ENCODE peak calls at places on chromosomes 16 and 17, in five cellular contexts. Q is GM12878, G is K562, V is H1, F is HepG2. N is an unnamed sample.

GRCh38 chr16:27961296-27961620 is 102.3 kb downstream of the GSG1L start:
- DNase-seq in G (no peak), F (no peak), V (no peak), Q (no peak), N (no peak)

GRCh38 chr16:21950782-21951521 is 2.2 kb upstream of the UQCRC2 start:
- DNase-seq in V (no peak), G (peak; percentile 44), F (peak; percentile 54), Q (no peak), N (peak; percentile 36)

GRCh38 chr16:85138825-85139627 is 26.8 kb upstream of the CIBAR2 start:
- DNase-seq in Q (no peak), V (no peak), G (no peak), F (no peak), N (no peak)

GRCh38 chr17:7022791-7023571 is at the start of gene BCL6B:
- DNase-seq in V (peak; percentile 74), Q (no peak), F (no peak), G (no peak), N (no peak)

GRCh38 chr16:17921357-17921978 is 415.1 kb downstream of the NPIPA8 start:
- DNase-seq in Q (no peak), V (peak; percentile 73), G (peak; percentile 70), F (peak; percentile 64), N (peak; percentile 48)

GRCh38 chr16:47139561-47140185 is 4.1 kb downstream of the NETO2 start:
- DNase-seq in F (no peak), Q (no peak), V (no peak), G (no peak), N (no peak)

GRCh38 chr17:33469911-33470310 is 176.8 kb upstream of the ASIC2 start:
- DNase-seq in F (no peak), G (peak; percentile 31), Q (no peak), V (no peak), N (no peak)

GRCh38 chr17:31593806-31594205 is 202.3 kb downstream of the RAB11FIP4 start:
- DNase-seq in F (no peak), Q (no peak), G (no peak), V (no peak), N (no peak)

GRCh38 chr16:87571868-87572244 is 30.5 kb upstream of the JPH3 start:
- DNase-seq in V (no peak), F (no peak), Q (no peak), G (no peak), N (no peak)

GRCh38 chr17:34712481-34713195 is 133.3 kb downstream of the TMEM132E start:
- DNase-seq in F (no peak), G (no peak), Q (no peak), V (no peak), N (no peak)

GRCh38 chr16:49158029-49158642 is 123.5 kb downstream of the CBLN1 start:
- DNase-seq in F (peak; percentile 32), Q (no peak), G (peak; percentile 64), V (peak; percentile 69), N (peak; percentile 7)

GRCh38 chr16:66342294-66342900 is 24.1 kb upstream of the CDH5 start:
- DNase-seq in G (peak; percentile 51), Q (no peak), F (peak; percentile 18), V (peak; percentile 86), N (no peak)

GRCh38 chr16:85107083-85107482 is 5.2 kb downstream of the CIBAR2 start:
- DNase-seq in F (no peak), Q (no peak), V (no peak), G (no peak), N (no peak)

GRCh38 chr17:39622380-39623006 is 4.3 kb upstream of the PPP1R1B start:
- DNase-seq in V (no peak), F (no peak), G (no peak), Q (no peak), N (no peak)

GRCh38 chr17:50954641-50955121 is 88.5 kb upstream of the TOB1 start:
- DNase-seq in V (no peak), G (no peak), Q (no peak), F (no peak), N (no peak)

GRCh38 chr16:35208001-35208935 is 1748.9 kb downstream of the TP53TG3F start:
- DNase-seq in V (no peak), Q (no peak), G (no peak), F (no peak), N (no peak)

GRCh38 chr16:55912022-55912421 is 36.8 kb upstream of the CES5A start:
- DNase-seq in F (no peak), Q (no peak), G (no peak), V (no peak), N (no peak)

GRCh38 chr16:75251280-75252048 is at the start of gene BCAR1:
- DNase-seq in Q (no peak), F (peak; percentile 86), V (peak; percentile 89), G (peak; percentile 92), N (no peak)

GRCh38 chr16:84833142-84833495 is 13.3 kb downstream of the CRISPLD2 start:
- DNase-seq in V (no peak), G (no peak), Q (no peak), F (no peak), N (no peak)

GRCh38 chr17:14359251-14359939 is 58.5 kb downstream of the HS3ST3B1 start:
- DNase-seq in Q (peak; percentile 26), G (no peak), F (peak; percentile 52), V (no peak), N (no peak)

DNA sequence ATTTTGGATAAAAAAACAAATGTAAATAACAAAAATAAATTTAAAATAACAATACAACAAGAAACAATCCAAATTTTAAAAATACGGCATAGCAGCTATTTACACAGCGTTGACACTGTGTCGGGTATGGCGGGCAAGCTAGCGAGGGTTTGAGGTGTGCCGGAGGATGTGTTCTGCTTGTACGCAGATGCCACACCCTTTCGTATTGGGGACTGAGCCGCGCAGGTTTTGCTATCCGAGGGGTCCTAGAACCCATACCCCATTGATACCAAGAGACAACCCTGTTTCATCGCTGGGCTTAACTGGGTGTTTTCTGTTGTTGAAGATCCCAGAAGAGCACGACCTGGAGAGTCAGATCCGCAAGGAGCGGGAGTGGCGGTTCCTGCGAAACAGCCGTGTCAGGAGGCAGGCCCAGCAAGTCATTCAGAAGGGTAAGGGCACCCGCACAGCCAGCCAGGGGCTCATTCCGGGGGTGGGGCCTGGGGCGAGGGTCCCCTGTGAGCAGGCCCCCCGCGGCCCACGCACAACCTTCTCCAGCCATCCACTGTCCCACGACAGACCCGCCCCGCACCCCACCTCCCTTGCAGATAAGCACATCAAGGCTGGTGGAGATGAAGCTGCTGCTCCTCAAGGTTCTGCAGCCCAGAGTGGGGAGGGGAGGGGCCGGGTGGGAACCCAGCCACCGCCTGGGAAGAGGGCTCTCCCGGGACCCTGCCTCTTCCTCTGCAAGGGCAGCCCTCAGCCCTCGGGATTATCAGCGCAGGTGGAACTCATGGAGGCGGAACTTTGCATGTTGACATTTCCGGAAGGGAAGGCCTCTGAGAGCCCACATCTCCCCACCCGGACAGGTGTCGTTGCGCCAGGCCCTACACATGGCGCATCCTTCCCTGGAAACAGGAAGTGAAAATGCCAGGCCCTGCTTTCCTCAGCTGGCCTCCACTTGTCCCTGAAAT is 51.2 kb upstream of the CHMP6 start:
- DNase-seq in V (no peak), Q (no peak), F (no peak), G (no peak), N (no peak)
- TF ChIP-seq CEBPB in V (no peak), Q (no peak), F (no peak), G (no peak), N (no peak)

GRCh38 chr16:2586241-2586640 is 48.4 kb downstream of the PDPK1 start:
- DNase-seq in G (no peak), F (no peak), Q (no peak), V (peak; percentile 71), N (no peak)
- TF ChIP-seq SRF in G (no peak), F (no peak), Q (no peak), V (no peak), N (no peak)

GRCh38 chr17:44216674-44217073 is 2.8 kb downstream of the UBTF start:
- DNase-seq in G (no peak), F (no peak), V (no peak), Q (no peak), N (no peak)

GRCh38 chr17:44214896-44215295 is 4.6 kb downstream of the UBTF start:
- DNase-seq in F (no peak), V (no peak), G (no peak), Q (no peak), N (no peak)

GRCh38 chr17:44214230-44214494 is 5.3 kb downstream of the UBTF start:
- DNase-seq in Q (no peak), V (no peak), F (no peak), G (no peak), N (no peak)

GRCh38 chr17:44217738-44218343 is 1.6 kb downstream of the UBTF start:
- DNase-seq in Q (no peak), V (no peak), G (no peak), F (no peak), N (no peak)

DNA sequence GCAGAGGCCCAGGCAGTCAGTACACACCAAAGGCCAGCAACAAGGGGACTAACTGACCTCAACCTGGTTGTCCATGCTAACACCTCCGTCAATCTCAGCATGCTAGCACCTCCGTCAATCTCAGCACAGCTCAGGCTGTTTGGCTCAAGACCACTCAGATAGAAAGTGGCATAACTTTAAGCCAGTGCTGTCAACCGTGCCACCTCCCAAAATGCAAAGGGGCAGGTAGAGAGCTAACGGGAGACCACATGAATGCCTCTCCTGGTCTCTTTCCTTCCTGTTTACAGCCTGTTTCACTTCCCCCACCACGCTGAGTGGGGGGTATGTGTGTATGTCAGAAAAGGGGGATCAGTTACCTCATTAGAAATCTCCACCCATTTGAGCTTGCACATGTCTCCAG is 3.3 kb downstream of the UBTF start:
- DNase-seq in V (no peak), F (no peak), G (no peak), Q (peak; percentile 71), N (no peak)
- H3K9ac ChIP-seq in V (no peak overlapping the region), F (no peak overlapping the region), G (no peak overlapping the region), Q (peak overlapping the region; percentile 77), N (no peak overlapping the region)

DNA sequence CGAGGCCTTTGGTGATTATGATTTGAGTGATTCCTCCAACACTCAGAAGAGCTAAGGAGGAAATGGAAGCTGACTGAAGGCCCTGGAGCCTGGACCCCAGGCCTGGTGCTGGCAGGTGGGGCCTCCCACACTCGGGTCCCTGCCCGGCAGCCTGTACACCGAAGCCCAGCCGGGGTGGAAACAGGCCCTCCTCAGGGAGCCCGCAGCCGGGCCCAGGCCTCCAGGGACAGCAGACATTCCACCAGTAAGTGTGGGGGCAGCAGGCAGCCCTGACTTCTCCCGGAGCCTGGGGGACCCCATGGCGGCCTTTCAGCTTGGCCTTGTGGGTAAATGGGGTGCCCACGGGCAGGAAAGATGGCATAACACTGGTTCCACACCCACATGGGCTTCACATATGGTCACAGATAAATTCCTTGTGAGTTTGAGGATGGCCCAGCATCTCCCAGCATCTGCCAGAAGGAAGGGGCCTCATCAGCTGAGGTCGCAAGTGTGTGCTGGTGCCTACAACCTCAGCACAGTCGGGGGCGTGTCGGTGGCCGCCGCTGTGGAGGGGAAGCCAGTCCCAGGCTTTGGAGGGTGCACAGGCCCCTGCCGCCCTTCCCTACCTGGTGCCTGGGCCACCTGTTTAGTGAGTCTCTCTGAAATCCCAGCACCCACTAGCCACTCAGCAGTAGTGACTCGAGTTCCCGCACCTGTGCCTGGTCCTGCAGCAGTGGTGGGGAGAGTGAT is 29.2 kb upstream of the SLC38A10 start:
- DNase-seq in F (no peak), G (no peak), V (no peak), Q (no peak), N (no peak)
- TF ChIP-seq CEBPB in F (no peak), G (no peak), V (no peak), Q (no peak), N (no peak)

N was measured in HCT116.